ENCODE peak calls at places on chromosomes 13 and 19, in four cellular contexts. G is AG10803, T is pancreas, Y is suprapubic skin. P is an unnamed sample.

GRCh38 chr19:15621801-15622200 is 6.8 kb downstream of the CYP4F8 start:
- DNase-seq in G (no peak), T (no peak), Y (no peak), P (no peak)

GRCh38 chr13:44685641-44686040 is 109.5 kb upstream of the TSC22D1 start:
- DNase-seq in G (no peak), T (no peak), Y (no peak), P (peak)

GRCh38 chr13:20410726-20411125 is 114.9 kb downstream of the CRYL1 start:
- DNase-seq in G (no peak), T (no peak), Y (peak), P (no peak)

GRCh38 chr19:45862271-45862563 is 730 bp downstream of the SYMPK start:
- DNase-seq in G (no peak), T (no peak), Y (no peak), P (no peak)

GRCh38 chr13:99971576-99972189 is at the start of gene ZIC5:
- DNase-seq in G (no peak), T (no peak), Y (no peak), P (no peak)

GRCh38 chr13:111177081-111177711 is 62.1 kb downstream of the ARHGEF7 start:
- DNase-seq in G (peak), T (no peak), Y (no peak), P (peak)

GRCh38 chr13:76189882-76190519 is 553.9 kb downstream of the LMO7 start:
- DNase-seq in G (no peak), T (no peak), Y (no peak), P (no peak)

GRCh38 chr19:30492581-30492980 is 120.4 kb downstream of the ZNF536 start:
- DNase-seq in G (no peak), T (no peak), Y (no peak), P (no peak)

GRCh38 chr13:38350114-38350617 is 515 bp downstream of the UFM1 start:
- DNase-seq in G (peak), T (peak), Y (peak), P (peak)

GRCh38 chr13:110471833-110472162 is 89.7 kb downstream of the RAB20 start:
- DNase-seq in G (no peak), T (no peak), Y (no peak), P (peak)

GRCh38 chr13:40974460-40975407 is 44.4 kb downstream of the ELF1 start:
- DNase-seq in G (peak), T (no peak), Y (no peak), P (peak)

GRCh38 chr13:99892189-99892588 is 79.4 kb downstream of the ZIC5 start:
- DNase-seq in G (no peak), T (no peak), Y (no peak), P (no peak)

GRCh38 chr13:76225815-76226489 is 589.8 kb downstream of the LMO7 start:
- DNase-seq in G (peak), T (no peak), Y (no peak), P (peak)

GRCh38 chr19:719636-720377 is 11.1 kb downstream of the PALM start:
- DNase-seq in G (no peak), T (no peak), Y (no peak), P (no peak)

GRCh38 chr19:10916602-10917001 is 11.8 kb downstream of the YIPF2 start:
- DNase-seq in G (no peak), T (no peak), Y (no peak), P (no peak)

GRCh38 chr19:10918359-10918758 is 10.1 kb downstream of the YIPF2 start:
- DNase-seq in G (no peak), T (no peak), Y (no peak), P (no peak)

GRCh38 chr19:10912619-10913018 is 15.8 kb downstream of the YIPF2 start:
- DNase-seq in G (no peak), T (no peak), Y (no peak), P (no peak)

GRCh38 chr19:10913716-10914340 is 14.6 kb downstream of the YIPF2 start:
- DNase-seq in G (no peak), T (no peak), Y (no peak), P (no peak)

DNA sequence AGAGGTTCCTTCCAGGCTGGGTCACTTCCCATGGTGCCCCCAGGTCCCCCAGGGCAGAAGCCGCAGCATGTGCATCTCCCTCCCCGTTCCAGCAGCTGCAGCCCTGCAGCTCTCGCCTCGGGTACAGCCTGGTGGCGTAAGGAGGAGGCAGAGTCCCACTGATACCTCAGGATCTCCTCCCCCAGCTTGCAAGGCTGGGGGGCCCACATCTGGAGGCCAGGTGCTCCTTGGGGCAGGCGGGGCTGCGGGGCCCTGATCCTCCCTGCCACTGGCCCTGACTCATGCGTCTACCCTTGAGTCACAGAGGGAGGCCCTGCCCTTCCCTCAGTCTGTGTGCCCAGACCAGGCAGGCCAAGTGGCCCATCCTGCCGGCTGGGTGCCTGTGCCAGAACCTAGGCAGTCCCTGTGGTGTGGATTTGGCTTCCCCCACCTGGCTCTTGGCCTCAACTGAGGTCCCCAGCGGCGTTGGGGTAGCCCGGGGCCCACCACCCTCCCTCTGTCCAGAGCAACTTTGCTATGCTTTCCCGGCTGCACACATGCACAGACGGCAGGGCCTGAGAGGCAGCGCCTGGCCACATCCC is 12.8 kb downstream of the YIPF2 start:
- DNase-seq in G (peak), T (no peak), Y (peak), P (peak)
- TF ChIP-seq CTCF in G (peak), T (no peak), Y (no peak), P (peak)

GRCh38 chr13:57637515-57637914 is 6.0 kb downstream of the PCDH17 start:
- DNase-seq in G (no peak), T (no peak), Y (no peak), P (no peak)
- H3K4me3 ChIP-seq in G (no peak), T (peak), Y (no peak), P (no peak)

GRCh38 chr13:42875448-42876269 is 94.3 kb downstream of the FAM216B start:
- DNase-seq in G (no peak), T (no peak), Y (no peak), P (peak)
- TF ChIP-seq CTCF in G (no peak), T (no peak), Y (no peak), P (peak)

DNA sequence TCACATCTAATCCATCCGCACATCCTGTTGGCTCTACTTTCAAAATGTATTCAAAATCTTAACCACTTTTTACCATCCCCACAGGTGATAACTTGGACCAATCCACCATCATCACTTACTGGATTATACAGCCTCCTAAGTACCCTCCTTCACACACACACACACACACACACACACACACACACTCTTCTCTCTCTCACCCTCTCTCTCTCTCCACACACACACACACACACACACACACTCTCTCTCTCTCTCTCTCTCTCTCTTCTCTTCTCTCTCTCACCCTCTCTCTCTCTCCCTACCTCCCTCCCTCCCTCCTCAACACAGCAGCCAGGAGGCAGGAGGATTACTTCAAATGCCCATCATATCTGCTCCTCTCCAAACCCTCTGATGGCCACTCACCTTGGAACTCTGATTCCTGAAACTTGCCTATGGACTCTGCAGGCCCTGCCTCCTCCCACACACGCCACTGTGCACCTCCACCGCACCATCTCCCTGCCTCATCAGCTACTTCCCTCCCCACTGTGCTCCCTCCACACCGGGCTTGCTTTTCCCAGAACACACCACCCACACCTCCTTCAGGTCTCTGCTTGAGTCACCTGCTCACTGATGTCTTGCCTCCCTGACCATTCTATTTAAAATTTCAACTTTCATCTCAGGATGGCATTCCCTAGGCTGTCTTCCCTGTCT is 39.7 kb downstream of the RCBTB2 start:
- DNase-seq in G (peak), T (no peak), Y (no peak), P (no peak)
- H3K4me3 ChIP-seq in G (peak), T (peak), Y (peak), P (no peak)